ENCODE peak calls at places on chromosomes 13 and 19, in seven cellular contexts. One of them, this sample, is unnamed.

GRCh38 chr13:84902243-84902642 is 897.0 kb downstream of the SLITRK6 start:
- DNase-seq in adrenal gland: no peak
- DNase-seq in Peyer's patch: no peak
- DNase-seq in psoas muscle: no peak
- DNase-seq in heart right ventricle: no peak
- DNase-seq in A549: no peak
- DNase-seq in CD8-positive, alpha-beta memory T cell: no peak
- DNase-seq in this sample: no peak

GRCh38 chr13:29005035-29005434 is 184.9 kb downstream of the MTUS2 start:
- DNase-seq in psoas muscle: no peak
- DNase-seq in CD8-positive, alpha-beta memory T cell: no peak
- DNase-seq in adrenal gland: no peak
- DNase-seq in Peyer's patch: no peak
- DNase-seq in heart right ventricle: no peak
- DNase-seq in A549: no peak
- DNase-seq in this sample: no peak

GRCh38 chr13:29908411-29908810 is 58.0 kb upstream of the UBL3 start:
- DNase-seq in CD8-positive, alpha-beta memory T cell: no peak
- DNase-seq in A549: no peak
- DNase-seq in psoas muscle: peak
- DNase-seq in heart right ventricle: peak
- DNase-seq in Peyer's patch: no peak
- DNase-seq in adrenal gland: no peak
- DNase-seq in this sample: no peak

GRCh38 chr13:38703255-38703654 is 16.4 kb downstream of the FREM2 start:
- DNase-seq in A549: no peak
- DNase-seq in heart right ventricle: no peak
- DNase-seq in adrenal gland: no peak
- DNase-seq in CD8-positive, alpha-beta memory T cell: no peak
- DNase-seq in Peyer's patch: no peak
- DNase-seq in psoas muscle: no peak
- DNase-seq in this sample: no peak

GRCh38 chr19:39833464-39834286 is at the start of gene DYRK1B:
- DNase-seq in Peyer's patch: peak
- DNase-seq in psoas muscle: peak
- DNase-seq in adrenal gland: peak
- DNase-seq in A549: peak
- DNase-seq in CD8-positive, alpha-beta memory T cell: peak
- DNase-seq in heart right ventricle: peak
- DNase-seq in this sample: peak

GRCh38 chr13:104025303-104025702 is 959.1 kb upstream of the SLC10A2 start:
- DNase-seq in Peyer's patch: no peak
- DNase-seq in A549: no peak
- DNase-seq in CD8-positive, alpha-beta memory T cell: no peak
- DNase-seq in adrenal gland: no peak
- DNase-seq in psoas muscle: no peak
- DNase-seq in heart right ventricle: no peak
- DNase-seq in this sample: no peak

GRCh38 chr13:71702253-71702652 is 164.8 kb downstream of the DACH1 start:
- DNase-seq in CD8-positive, alpha-beta memory T cell: no peak
- DNase-seq in adrenal gland: no peak
- DNase-seq in A549: no peak
- DNase-seq in heart right ventricle: no peak
- DNase-seq in psoas muscle: no peak
- DNase-seq in Peyer's patch: no peak
- DNase-seq in this sample: no peak

GRCh38 chr19:1748115-1748702 is 5.1 kb upstream of the ONECUT3 start:
- DNase-seq in A549: no peak
- DNase-seq in psoas muscle: peak
- DNase-seq in adrenal gland: no peak
- DNase-seq in Peyer's patch: peak
- DNase-seq in CD8-positive, alpha-beta memory T cell: no peak
- DNase-seq in heart right ventricle: no peak
- DNase-seq in this sample: peak

GRCh38 chr13:112768795-112769411 is 79.1 kb downstream of the ATP11A start:
- DNase-seq in CD8-positive, alpha-beta memory T cell: peak
- DNase-seq in adrenal gland: peak
- DNase-seq in Peyer's patch: no peak
- DNase-seq in psoas muscle: peak
- DNase-seq in A549: no peak
- DNase-seq in heart right ventricle: peak
- DNase-seq in this sample: peak

GRCh38 chr13:59658736-59659330 is 504.9 kb downstream of the DIAPH3 start:
- DNase-seq in psoas muscle: no peak
- DNase-seq in heart right ventricle: no peak
- DNase-seq in Peyer's patch: no peak
- DNase-seq in A549: no peak
- DNase-seq in adrenal gland: no peak
- DNase-seq in CD8-positive, alpha-beta memory T cell: no peak
- DNase-seq in this sample: no peak

GRCh38 chr19:2302319-2303208 is 5.4 kb downstream of the LINGO3 start:
- DNase-seq in psoas muscle: peak
- DNase-seq in heart right ventricle: peak
- DNase-seq in CD8-positive, alpha-beta memory T cell: no peak
- DNase-seq in adrenal gland: peak
- DNase-seq in A549: no peak
- DNase-seq in Peyer's patch: peak
- DNase-seq in this sample: peak

GRCh38 chr19:912181-913079 is 589 bp downstream of the R3HDM4 start:
- DNase-seq in adrenal gland: peak
- DNase-seq in Peyer's patch: peak
- DNase-seq in A549: no peak
- DNase-seq in CD8-positive, alpha-beta memory T cell: peak
- DNase-seq in heart right ventricle: no peak
- DNase-seq in psoas muscle: no peak
- DNase-seq in this sample: no peak

GRCh38 chr19:51977346-51977745 is 9.3 kb downstream of the ZNF350 start:
- DNase-seq in A549: no peak
- DNase-seq in adrenal gland: no peak
- DNase-seq in CD8-positive, alpha-beta memory T cell: no peak
- DNase-seq in heart right ventricle: no peak
- DNase-seq in psoas muscle: no peak
- DNase-seq in Peyer's patch: no peak
- DNase-seq in this sample: no peak

GRCh38 chr19:51976852-51977251 is 9.8 kb downstream of the ZNF350 start:
- DNase-seq in adrenal gland: no peak
- DNase-seq in heart right ventricle: no peak
- DNase-seq in psoas muscle: no peak
- DNase-seq in A549: no peak
- DNase-seq in Peyer's patch: no peak
- DNase-seq in CD8-positive, alpha-beta memory T cell: no peak
- DNase-seq in this sample: no peak

GRCh38 chr19:51970718-51971117 is 15.9 kb downstream of the ZNF350 start:
- DNase-seq in adrenal gland: no peak
- DNase-seq in psoas muscle: no peak
- DNase-seq in Peyer's patch: no peak
- DNase-seq in A549: no peak
- DNase-seq in heart right ventricle: no peak
- DNase-seq in CD8-positive, alpha-beta memory T cell: no peak
- DNase-seq in this sample: no peak

GRCh38 chr19:51971624-51972023 is 15.0 kb downstream of the ZNF350 start:
- DNase-seq in Peyer's patch: no peak
- DNase-seq in heart right ventricle: no peak
- DNase-seq in adrenal gland: no peak
- DNase-seq in CD8-positive, alpha-beta memory T cell: no peak
- DNase-seq in psoas muscle: no peak
- DNase-seq in A549: no peak
- DNase-seq in this sample: no peak
- H3K4me3 ChIP-seq in Peyer's patch: no peak
- H3K4me3 ChIP-seq in heart right ventricle: no peak
- H3K4me3 ChIP-seq in adrenal gland: no peak
- H3K4me3 ChIP-seq in CD8-positive, alpha-beta memory T cell: peak
- H3K4me3 ChIP-seq in psoas muscle: no peak
- H3K4me3 ChIP-seq in A549: no peak
- H3K4me3 ChIP-seq in this sample: no peak

GRCh38 chr13:94073006-94073744 is 406.3 kb downstream of the DCT start:
- DNase-seq in adrenal gland: no peak
- DNase-seq in Peyer's patch: no peak
- DNase-seq in heart right ventricle: no peak
- DNase-seq in A549: no peak
- DNase-seq in psoas muscle: no peak
- DNase-seq in CD8-positive, alpha-beta memory T cell: no peak
- DNase-seq in this sample: no peak
- H3K27ac ChIP-seq in adrenal gland: no peak
- H3K27ac ChIP-seq in Peyer's patch: no peak
- H3K27ac ChIP-seq in heart right ventricle: no peak
- H3K27ac ChIP-seq in A549: no peak
- H3K27ac ChIP-seq in psoas muscle: no peak
- H3K27ac ChIP-seq in CD8-positive, alpha-beta memory T cell: no peak
- H3K27ac ChIP-seq in this sample: no peak

GRCh38 chr19:48867922-48868195 is 558 bp downstream of the PLEKHA4 start:
- DNase-seq in CD8-positive, alpha-beta memory T cell: no peak
- DNase-seq in A549: no peak
- DNase-seq in Peyer's patch: no peak
- DNase-seq in heart right ventricle: no peak
- DNase-seq in adrenal gland: no peak
- DNase-seq in psoas muscle: no peak
- DNase-seq in this sample: no peak
- H3K4me3 ChIP-seq in CD8-positive, alpha-beta memory T cell: no peak
- H3K4me3 ChIP-seq in A549: no peak
- H3K4me3 ChIP-seq in Peyer's patch: peak
- H3K4me3 ChIP-seq in heart right ventricle: peak
- H3K4me3 ChIP-seq in adrenal gland: no peak
- H3K4me3 ChIP-seq in psoas muscle: peak
- H3K4me3 ChIP-seq in this sample: peak

DNA sequence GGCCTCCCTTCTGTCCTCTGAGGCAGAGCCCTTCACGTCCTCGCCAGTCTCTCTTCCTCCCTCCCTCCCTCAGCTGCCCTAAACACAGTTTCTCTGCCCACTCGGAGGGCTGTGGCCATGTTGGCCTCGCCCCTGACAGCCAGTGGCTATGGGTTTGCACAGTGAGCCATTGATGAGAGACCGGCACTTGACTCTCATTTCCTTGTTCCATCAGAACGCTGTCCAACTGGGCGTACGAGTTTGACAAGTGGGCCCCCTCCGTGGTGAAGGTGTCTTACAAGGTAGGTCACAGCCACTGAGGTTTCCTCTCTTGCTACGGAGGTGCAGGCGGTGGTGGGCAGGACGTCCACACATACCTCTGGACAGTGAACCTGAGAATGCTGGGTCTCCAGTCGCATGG is 57.9 kb downstream of the SMARCA4 start:
- DNase-seq in psoas muscle: no peak
- DNase-seq in heart right ventricle: no peak
- DNase-seq in Peyer's patch: no peak
- DNase-seq in CD8-positive, alpha-beta memory T cell: no peak
- DNase-seq in A549: no peak
- DNase-seq in adrenal gland: no peak
- DNase-seq in this sample: no peak
- H3K27ac ChIP-seq in psoas muscle: no peak
- H3K27ac ChIP-seq in heart right ventricle: no peak
- H3K27ac ChIP-seq in Peyer's patch: no peak
- H3K27ac ChIP-seq in CD8-positive, alpha-beta memory T cell: no peak
- H3K27ac ChIP-seq in A549: no peak
- H3K27ac ChIP-seq in adrenal gland: no peak
- H3K27ac ChIP-seq in this sample: no peak

DNA sequence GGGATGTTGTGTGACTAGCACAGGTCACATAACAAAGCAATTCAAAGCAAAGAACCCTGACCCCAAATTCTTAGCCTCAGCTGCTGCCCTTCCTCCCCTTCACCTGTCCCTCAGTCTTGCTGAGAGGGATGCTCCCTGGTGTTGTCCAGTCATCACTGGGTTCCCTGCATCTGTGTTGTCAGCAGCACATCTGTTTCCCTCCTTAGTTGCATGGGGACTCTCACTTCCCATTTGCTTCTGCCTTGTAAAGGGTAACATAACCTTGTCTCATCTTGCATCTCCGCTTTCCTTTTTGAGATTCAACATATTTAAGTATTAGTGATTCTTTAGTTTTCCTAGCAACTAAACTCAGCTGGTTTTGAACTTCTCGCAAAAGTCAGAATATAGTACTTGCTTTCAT is 54.0 kb downstream of the SPATA13 start:
- DNase-seq in CD8-positive, alpha-beta memory T cell: no peak
- DNase-seq in psoas muscle: no peak
- DNase-seq in A549: no peak
- DNase-seq in Peyer's patch: no peak
- DNase-seq in adrenal gland: no peak
- DNase-seq in heart right ventricle: no peak
- DNase-seq in this sample: no peak
- H3K4me3 ChIP-seq in CD8-positive, alpha-beta memory T cell: no peak
- H3K4me3 ChIP-seq in psoas muscle: no peak
- H3K4me3 ChIP-seq in A549: no peak
- H3K4me3 ChIP-seq in Peyer's patch: no peak
- H3K4me3 ChIP-seq in adrenal gland: no peak
- H3K4me3 ChIP-seq in heart right ventricle: no peak
- H3K4me3 ChIP-seq in this sample: no peak

GRCh38 chr13:108981407-108981806 is 352.0 kb downstream of the MYO16 start:
- DNase-seq in A549: no peak
- DNase-seq in psoas muscle: no peak
- DNase-seq in heart right ventricle: no peak
- DNase-seq in Peyer's patch: no peak
- DNase-seq in adrenal gland: peak
- DNase-seq in CD8-positive, alpha-beta memory T cell: no peak
- DNase-seq in this sample: no peak

GRCh38 chr13:108983273-108983672 is 353.9 kb downstream of the MYO16 start:
- DNase-seq in heart right ventricle: no peak
- DNase-seq in Peyer's patch: no peak
- DNase-seq in psoas muscle: no peak
- DNase-seq in CD8-positive, alpha-beta memory T cell: no peak
- DNase-seq in adrenal gland: no peak
- DNase-seq in A549: no peak
- DNase-seq in this sample: no peak

GRCh38 chr13:108985166-108985565 is 355.8 kb downstream of the MYO16 start:
- DNase-seq in Peyer's patch: no peak
- DNase-seq in CD8-positive, alpha-beta memory T cell: no peak
- DNase-seq in A549: no peak
- DNase-seq in psoas muscle: no peak
- DNase-seq in heart right ventricle: no peak
- DNase-seq in adrenal gland: no peak
- DNase-seq in this sample: no peak

GRCh38 chr13:108984251-108984920 is 355.0 kb downstream of the MYO16 start:
- DNase-seq in heart right ventricle: no peak
- DNase-seq in adrenal gland: no peak
- DNase-seq in psoas muscle: no peak
- DNase-seq in A549: no peak
- DNase-seq in CD8-positive, alpha-beta memory T cell: no peak
- DNase-seq in Peyer's patch: no peak
- DNase-seq in this sample: no peak

DNA sequence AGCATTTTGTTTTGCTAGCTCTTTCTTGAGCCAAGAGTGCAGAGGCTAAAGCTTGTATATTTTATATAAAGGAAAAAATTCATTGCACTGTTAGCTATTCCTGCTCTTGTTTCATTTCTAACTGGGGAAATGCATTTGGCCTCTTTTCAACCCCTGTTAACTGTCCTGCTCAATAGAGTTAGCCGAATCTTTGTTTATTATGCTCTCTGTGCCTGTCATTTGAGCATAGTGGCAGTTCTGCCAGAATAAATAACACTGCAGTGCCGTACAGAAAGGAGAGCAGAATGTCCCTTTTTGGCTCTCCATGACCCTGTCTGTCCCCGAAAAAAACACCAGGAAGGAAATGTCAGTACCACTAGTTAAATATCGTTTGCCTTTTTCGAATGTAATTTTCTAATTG is 350.8 kb downstream of the MYO16 start:
- DNase-seq in A549: no peak
- DNase-seq in adrenal gland: no peak
- DNase-seq in CD8-positive, alpha-beta memory T cell: no peak
- DNase-seq in Peyer's patch: no peak
- DNase-seq in heart right ventricle: no peak
- DNase-seq in psoas muscle: no peak
- DNase-seq in this sample: no peak
- H3K27ac ChIP-seq in A549: no peak
- H3K27ac ChIP-seq in adrenal gland: no peak
- H3K27ac ChIP-seq in CD8-positive, alpha-beta memory T cell: no peak
- H3K27ac ChIP-seq in Peyer's patch: no peak
- H3K27ac ChIP-seq in heart right ventricle: no peak
- H3K27ac ChIP-seq in psoas muscle: no peak
- H3K27ac ChIP-seq in this sample: no peak

This sample was measured in stomach.